ENCODE peak calls at places on chromosomes 2 and 18, in four cellular contexts. K is HepG2, Y is GM12878, J is SK-N-SH. X is an unnamed sample.

GRCh38 chr2:235535423-235536130 is 41.7 kb downstream of the AGAP1 start:
- DNase-seq in K (no peak), Y (no peak), J (no peak), X (no peak)

GRCh38 chr18:63511285-63511684 is 30.9 kb upstream of the SERPINB12 start:
- DNase-seq in K (peak; percentile 37), Y (no peak), J (peak; percentile 23), X (peak; percentile 38)

GRCh38 chr18:35131387-35132283 is 90.4 kb downstream of the MAPRE2 start:
- DNase-seq in K (no peak), Y (no peak), J (no peak), X (no peak)

GRCh38 chr2:235026649-235027557 is 75.1 kb downstream of the SH3BP4 start:
- DNase-seq in K (no peak), Y (no peak), J (no peak), X (no peak)

GRCh38 chr2:166539340-166540162 is 45.5 kb upstream of the SCN7A start:
- DNase-seq in K (peak; percentile 64), Y (peak; percentile 12), J (peak; percentile 39), X (peak; percentile 51)

GRCh38 chr2:121184248-121184862 is 100.6 kb downstream of the TFCP2L1 start:
- DNase-seq in K (no peak), Y (no peak), J (no peak), X (no peak)

GRCh38 chr18:34702814-34703213 is 7.3 kb upstream of the DTNA start:
- DNase-seq in K (no peak), Y (no peak), J (no peak), X (no peak)

GRCh38 chr2:71730785-71731383 is 277.5 kb downstream of the DYSF start:
- DNase-seq in K (no peak), Y (no peak), J (no peak), X (no peak)

GRCh38 chr2:98484652-98485452 is 40.2 kb downstream of the INPP4A start:
- DNase-seq in K (no peak), Y (no peak), J (no peak), X (no peak)

GRCh38 chr2:33796511-33796910 is 197.4 kb upstream of the FAM98A start:
- DNase-seq in K (no peak), Y (no peak), J (no peak), X (no peak)

GRCh38 chr2:101699939-101700442 is 2.5 kb downstream of the MAP4K4 start:
- DNase-seq in K (peak; percentile 50), Y (no peak), J (no peak), X (no peak)

GRCh38 chr2:101706121-101706818 is 8.8 kb downstream of the MAP4K4 start:
- DNase-seq in K (no peak), Y (no peak), J (no peak), X (no peak)

GRCh38 chr2:101706819-101707177 is 9.3 kb downstream of the MAP4K4 start:
- DNase-seq in K (no peak), Y (peak; percentile 27), J (no peak), X (no peak)

GRCh38 chr2:101704046-101704466 is 6.5 kb downstream of the MAP4K4 start:
- DNase-seq in K (no peak), Y (no peak), J (no peak), X (no peak)

GRCh38 chr2:101704816-101705565 is 7.5 kb downstream of the MAP4K4 start:
- DNase-seq in K (no peak), Y (no peak), J (no peak), X (no peak)
- H3K79me2 ChIP-seq in K (peaks cover 99% of the 10 kb centered on the region), Y (no peaks in the 10 kb centered on the region), J (peaks cover 100% of the 10 kb centered on the region), X (peaks cover 91% of the 10 kb centered on the region)

GRCh38 chr18:27717250-27717649 is 459.7 kb downstream of the CDH2 start:
- DNase-seq in K (no peak), Y (no peak), J (no peak), X (no peak)

GRCh38 chr18:27712066-27712465 is 464.9 kb downstream of the CDH2 start:
- DNase-seq in K (no peak), Y (no peak), J (no peak), X (no peak)

GRCh38 chr18:27715751-27716150 is 461.2 kb downstream of the CDH2 start:
- DNase-seq in K (no peak), Y (no peak), J (no peak), X (no peak)

GRCh38 chr18:27713037-27713726 is 463.7 kb downstream of the CDH2 start:
- DNase-seq in K (no peak), Y (no peak), J (no peak), X (no peak)

GRCh38 chr18:27713727-27714080 is 463.2 kb downstream of the CDH2 start:
- DNase-seq in K (no peak), Y (no peak), J (no peak), X (no peak)
- TF ChIP-seq FOXM1 in K (no peak), Y (no peak), J (no peak), X (no peak)

GRCh38 chr2:73939419-73939818 is 12.7 kb downstream of the DGUOK start:
- DNase-seq in K (no peak), Y (no peak), J (no peak), X (no peak)

GRCh38 chr2:73946215-73946614 is 19.5 kb downstream of the DGUOK start:
- DNase-seq in K (no peak), Y (no peak), J (no peak), X (no peak)

GRCh38 chr2:73938761-73939352 is 12.2 kb downstream of the DGUOK start:
- DNase-seq in K (no peak), Y (no peak), J (peak; percentile 33), X (no peak)

GRCh38 chr2:73944714-73945113 is 18.0 kb downstream of the DGUOK start:
- DNase-seq in K (no peak), Y (no peak), J (no peak), X (no peak)

GRCh38 chr2:73942664-73943063 is 16.0 kb downstream of the DGUOK start:
- DNase-seq in K (no peak), Y (no peak), J (no peak), X (no peak)
- H3K79me2 ChIP-seq in K (peaks cover 52% of the 10 kb centered on the region), Y (peaks cover 66% of the 10 kb centered on the region), J (peaks cover 79% of the 10 kb centered on the region), X (peaks cover 72% of the 10 kb centered on the region)

GRCh38 chr2:3112131-3112530 is 265.5 kb downstream of the EIPR1 start:
- DNase-seq in K (no peak), Y (no peak), J (no peak), X (no peak)
- TF ChIP-seq FOXM1 in K (no peak), Y (no peak), J (no peak), X (no peak)

DNA sequence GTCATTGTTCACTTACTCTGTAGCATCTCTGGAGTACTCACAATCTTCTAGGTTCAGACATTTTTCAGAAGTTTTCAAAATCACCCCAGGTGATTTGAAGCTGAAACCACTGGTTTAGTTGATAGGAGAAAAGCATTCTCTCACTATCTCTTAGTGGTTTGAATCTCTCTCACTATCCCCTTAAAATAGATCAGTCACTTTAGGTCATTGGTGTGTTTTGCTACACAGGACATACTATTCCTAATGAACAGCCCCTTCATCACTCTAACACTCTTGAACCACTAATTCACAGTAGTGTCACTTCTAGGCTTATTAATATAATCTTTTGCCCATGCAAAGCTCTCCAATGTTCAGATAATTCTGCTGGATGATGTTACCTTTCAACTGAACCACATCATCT is 34.5 kb downstream of the LYPD6 start:
- DNase-seq in K (no peak), Y (no peak), J (no peak), X (no peak)
- H3K79me2 ChIP-seq in K (no peaks in the 10 kb centered on the region), Y (no peaks in the 10 kb centered on the region), J (no peaks in the 10 kb centered on the region), X (no peaks in the 10 kb centered on the region)

GRCh38 chr2:85419009-85419711 is 646 bp downstream of the SH2D6 start:
- DNase-seq in K (peak; percentile 74), Y (no peak), J (no peak), X (no peak)
- TF ChIP-seq FOXM1 in K (no peak), Y (no peak), J (no peak), X (no peak)

GRCh38 chr2:160890667-160891352 is 269.4 kb upstream of the TANK start:
- DNase-seq in K (no peak), Y (no peak), J (no peak), X (no peak)
- H3K79me2 ChIP-seq in K (no peaks in the 10 kb centered on the region), Y (no peaks in the 10 kb centered on the region), J (no peaks in the 10 kb centered on the region), X (no peaks in the 10 kb centered on the region)

GRCh38 chr2:101253713-101254085 is 1.0 kb downstream of the CNOT11 start:
- DNase-seq in K (no peak), Y (no peak), J (no peak), X (no peak)

GRCh38 chr2:101253013-101253712 is 477 bp downstream of the CNOT11 start:
- DNase-seq in K (no peak), Y (no peak), J (no peak), X (peak; percentile 67)

GRCh38 chr2:101258804-101259203 is 6.1 kb downstream of the CNOT11 start:
- DNase-seq in K (no peak), Y (no peak), J (no peak), X (no peak)

GRCh38 chr2:101255501-101255900 is 2.8 kb downstream of the CNOT11 start:
- DNase-seq in K (no peak), Y (no peak), J (no peak), X (no peak)

DNA sequence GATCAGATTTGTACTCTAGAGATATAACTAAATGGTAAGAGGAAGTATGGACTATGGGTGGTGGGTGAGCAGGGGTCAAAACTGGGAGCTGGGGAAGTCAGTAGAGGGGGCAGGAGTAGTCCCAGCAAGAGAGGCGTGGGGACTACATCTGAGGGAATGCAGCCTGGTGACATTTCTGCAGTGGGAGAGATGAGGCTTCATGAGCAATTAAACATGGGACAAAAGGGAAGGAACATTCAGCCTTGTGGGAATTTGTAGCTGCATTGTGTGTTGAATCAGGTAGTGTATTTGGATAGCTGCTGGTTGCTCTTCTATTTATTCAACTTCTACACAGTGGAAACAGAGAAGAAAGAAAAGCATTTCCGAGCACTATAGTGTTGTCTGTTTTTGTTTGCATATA is 3.6 kb downstream of the CNOT11 start:
- DNase-seq in K (no peak), Y (no peak), J (no peak), X (no peak)
- TF ChIP-seq FOXM1 in K (no peak), Y (no peak), J (no peak), X (no peak)